ENCODE peak calls at places on chromosome 17, in six cellular contexts. L is GM19239; M is effector memory CD8-positive, alpha-beta T cell; A is nucleus accumbens; Q is islet precursor cell; Z is cardiac muscle cell. H is an unnamed sample.

GRCh38 chr17:67999291-67999911 is 3.1 kb upstream of the C17orf58 start:
- DNase-seq in M (no peak), L (no peak), Q (peak; percentile 68), Z (no peak), A (no peak), H (no peak)

GRCh38 chr17:63478814-63479494 is 2.1 kb downstream of the ACE start:
- DNase-seq in Z (peak; percentile 94), A (peak; percentile 63), Q (peak; percentile 98), L (peak; percentile 97), M (peak; percentile 73), H (peak; percentile 58)

GRCh38 chr17:66348605-66349165 is 46.3 kb downstream of the PRKCA start:
- DNase-seq in A (peak; percentile 15), Z (peak; percentile 81), L (no peak), M (no peak), Q (peak; percentile 85), H (no peak)

GRCh38 chr17:3921853-3922319 is 5.6 kb upstream of the P2RX1 start:
- DNase-seq in L (no peak), Q (no peak), M (no peak), A (no peak), Z (no peak), H (no peak)

GRCh38 chr17:77499699-77500435 is 359.1 kb downstream of the SEC14L1 start:
- DNase-seq in Z (no peak), A (no peak), L (no peak), M (no peak), Q (peak; percentile 53), H (no peak)

GRCh38 chr17:13851889-13852288 is 217.4 kb upstream of the COX10 start:
- DNase-seq in Z (no peak), Q (no peak), A (no peak), L (no peak), M (no peak), H (no peak)

GRCh38 chr17:37532751-37533150 is 43.1 kb downstream of the DUSP14 start:
- DNase-seq in Z (no peak), M (no peak), L (no peak), Q (no peak), A (no peak), H (no peak)

GRCh38 chr17:48351916-48352332 is 78.1 kb downstream of the SKAP1 start:
- DNase-seq in L (peak; percentile 24), M (peak; percentile 7), Q (no peak), A (no peak), Z (peak; percentile 63), H (peak; percentile 33)

GRCh38 chr17:77356109-77356689 is 215.4 kb downstream of the SEC14L1 start:
- DNase-seq in L (no peak), Q (peak; percentile 54), Z (no peak), A (no peak), M (no peak), H (no peak)

H was measured in naive B cell.